ENCODE peak calls at places on chromosomes 13 and 19, in six cellular contexts. One of them, this sample, is unnamed.

GRCh38 chr19:44644391-44645016 is 794 bp downstream of the PVR start:
- DNase-seq in HFFc6: peak
- DNase-seq in heart right ventricle: no peak
- DNase-seq in cardiac muscle cell: peak
- DNase-seq in left lung: no peak
- DNase-seq in activated B cell treated with CpG ODN at 0.5 μM for 24 hours: no peak
- DNase-seq in this sample: no peak

GRCh38 chr13:74077847-74078246 is 56.4 kb downstream of the KLF12 start:
- DNase-seq in activated B cell treated with CpG ODN at 0.5 μM for 24 hours: no peak
- DNase-seq in heart right ventricle: peak
- DNase-seq in left lung: no peak
- DNase-seq in cardiac muscle cell: no peak
- DNase-seq in HFFc6: no peak
- DNase-seq in this sample: no peak

GRCh38 chr13:36445806-36446423 is 13.6 kb downstream of the CCNA1 start:
- DNase-seq in left lung: no peak
- DNase-seq in HFFc6: no peak
- DNase-seq in cardiac muscle cell: no peak
- DNase-seq in activated B cell treated with CpG ODN at 0.5 μM for 24 hours: no peak
- DNase-seq in heart right ventricle: no peak
- DNase-seq in this sample: no peak

GRCh38 chr13:100530645-100531044 is 57.9 kb downstream of the GGACT start:
- DNase-seq in activated B cell treated with CpG ODN at 0.5 μM for 24 hours: no peak
- DNase-seq in heart right ventricle: no peak
- DNase-seq in cardiac muscle cell: no peak
- DNase-seq in left lung: no peak
- DNase-seq in HFFc6: no peak
- DNase-seq in this sample: no peak

GRCh38 chr13:78998736-78999135 is 339.8 kb upstream of the OBI1 start:
- DNase-seq in heart right ventricle: no peak
- DNase-seq in activated B cell treated with CpG ODN at 0.5 μM for 24 hours: no peak
- DNase-seq in left lung: no peak
- DNase-seq in cardiac muscle cell: no peak
- DNase-seq in HFFc6: no peak
- DNase-seq in this sample: no peak

GRCh38 chr19:46192990-46193650 is 36.4 kb upstream of the IGFL1 start:
- DNase-seq in left lung: peak
- DNase-seq in HFFc6: peak
- DNase-seq in cardiac muscle cell: no peak
- DNase-seq in heart right ventricle: no peak
- DNase-seq in activated B cell treated with CpG ODN at 0.5 μM for 24 hours: no peak
- DNase-seq in this sample: peak

GRCh38 chr19:1169921-1170885 is 3.9 kb downstream of the SBNO2 start:
- DNase-seq in heart right ventricle: no peak
- DNase-seq in left lung: no peak
- DNase-seq in cardiac muscle cell: no peak
- DNase-seq in HFFc6: peak
- DNase-seq in activated B cell treated with CpG ODN at 0.5 μM for 24 hours: no peak
- DNase-seq in this sample: no peak

GRCh38 chr13:34926513-34926912 is 15.6 kb upstream of the NBEA start:
- DNase-seq in heart right ventricle: no peak
- DNase-seq in HFFc6: peak
- DNase-seq in cardiac muscle cell: peak
- DNase-seq in activated B cell treated with CpG ODN at 0.5 μM for 24 hours: no peak
- DNase-seq in left lung: no peak
- DNase-seq in this sample: no peak

GRCh38 chr13:21957833-21958232 is 287.0 kb downstream of the FGF9 start:
- DNase-seq in cardiac muscle cell: no peak
- DNase-seq in heart right ventricle: no peak
- DNase-seq in left lung: no peak
- DNase-seq in HFFc6: no peak
- DNase-seq in activated B cell treated with CpG ODN at 0.5 μM for 24 hours: no peak
- DNase-seq in this sample: no peak

GRCh38 chr13:109105899-109106298 is 476.5 kb downstream of the MYO16 start:
- DNase-seq in heart right ventricle: no peak
- DNase-seq in cardiac muscle cell: no peak
- DNase-seq in left lung: no peak
- DNase-seq in HFFc6: no peak
- DNase-seq in activated B cell treated with CpG ODN at 0.5 μM for 24 hours: no peak
- DNase-seq in this sample: no peak

GRCh38 chr19:42879613-42880012 is at the start of gene PSG1:
- DNase-seq in left lung: no peak
- DNase-seq in HFFc6: no peak
- DNase-seq in activated B cell treated with CpG ODN at 0.5 μM for 24 hours: no peak
- DNase-seq in cardiac muscle cell: no peak
- DNase-seq in heart right ventricle: no peak
- DNase-seq in this sample: no peak

GRCh38 chr13:66853559-66853958 is 376.6 kb downstream of the PCDH9 start:
- DNase-seq in heart right ventricle: no peak
- DNase-seq in activated B cell treated with CpG ODN at 0.5 μM for 24 hours: no peak
- DNase-seq in left lung: no peak
- DNase-seq in cardiac muscle cell: no peak
- DNase-seq in HFFc6: no peak
- DNase-seq in this sample: no peak

GRCh38 chr13:27481766-27482165 is 31.4 kb upstream of the MTIF3 start:
- DNase-seq in HFFc6: no peak
- DNase-seq in cardiac muscle cell: peak
- DNase-seq in heart right ventricle: no peak
- DNase-seq in left lung: peak
- DNase-seq in activated B cell treated with CpG ODN at 0.5 μM for 24 hours: no peak
- DNase-seq in this sample: no peak

GRCh38 chr19:46697142-46697960 is 19.6 kb downstream of the PRKD2 start:
- DNase-seq in cardiac muscle cell: peak
- DNase-seq in heart right ventricle: peak
- DNase-seq in HFFc6: no peak
- DNase-seq in activated B cell treated with CpG ODN at 0.5 μM for 24 hours: no peak
- DNase-seq in left lung: peak
- DNase-seq in this sample: no peak

GRCh38 chr19:11418518-11419506 is at the start of gene RGL3:
- DNase-seq in activated B cell treated with CpG ODN at 0.5 μM for 24 hours: peak
- DNase-seq in cardiac muscle cell: peak
- DNase-seq in left lung: peak
- DNase-seq in heart right ventricle: peak
- DNase-seq in HFFc6: no peak
- DNase-seq in this sample: no peak

GRCh38 chr13:42815686-42816085 is 34.3 kb downstream of the FAM216B start:
- DNase-seq in heart right ventricle: no peak
- DNase-seq in left lung: no peak
- DNase-seq in activated B cell treated with CpG ODN at 0.5 μM for 24 hours: no peak
- DNase-seq in HFFc6: no peak
- DNase-seq in cardiac muscle cell: no peak
- DNase-seq in this sample: no peak

GRCh38 chr13:90222758-90223157 is 1124.7 kb upstream of the MIR17HG start:
- DNase-seq in HFFc6: no peak
- DNase-seq in activated B cell treated with CpG ODN at 0.5 μM for 24 hours: no peak
- DNase-seq in left lung: no peak
- DNase-seq in heart right ventricle: no peak
- DNase-seq in cardiac muscle cell: no peak
- DNase-seq in this sample: no peak

GRCh38 chr19:45470147-45471081 is 2.6 kb downstream of the FOSB start:
- DNase-seq in heart right ventricle: no peak
- DNase-seq in cardiac muscle cell: peak
- DNase-seq in HFFc6: peak
- DNase-seq in activated B cell treated with CpG ODN at 0.5 μM for 24 hours: peak
- DNase-seq in left lung: no peak
- DNase-seq in this sample: peak

GRCh38 chr19:1250374-1251232 is 2.2 kb downstream of the MIDN start:
- DNase-seq in activated B cell treated with CpG ODN at 0.5 μM for 24 hours: peak
- DNase-seq in left lung: peak
- DNase-seq in cardiac muscle cell: peak
- DNase-seq in heart right ventricle: peak
- DNase-seq in HFFc6: no peak
- DNase-seq in this sample: no peak

GRCh38 chr13:51605698-51606097 is 21.4 kb downstream of the WDFY2 start:
- DNase-seq in left lung: no peak
- DNase-seq in activated B cell treated with CpG ODN at 0.5 μM for 24 hours: no peak
- DNase-seq in HFFc6: no peak
- DNase-seq in heart right ventricle: no peak
- DNase-seq in cardiac muscle cell: no peak
- DNase-seq in this sample: no peak

GRCh38 chr19:47232422-47233211 is 1.6 kb upstream of the BBC3 start:
- DNase-seq in left lung: no peak
- DNase-seq in heart right ventricle: no peak
- DNase-seq in HFFc6: peak
- DNase-seq in cardiac muscle cell: no peak
- DNase-seq in activated B cell treated with CpG ODN at 0.5 μM for 24 hours: no peak
- DNase-seq in this sample: no peak

GRCh38 chr19:48872884-48873475 is 759 bp downstream of the PPP1R15A start:
- DNase-seq in cardiac muscle cell: peak
- DNase-seq in HFFc6: peak
- DNase-seq in activated B cell treated with CpG ODN at 0.5 μM for 24 hours: peak
- DNase-seq in left lung: peak
- DNase-seq in heart right ventricle: peak
- DNase-seq in this sample: peak
- TF ChIP-seq CTCF in cardiac muscle cell: no peak
- TF ChIP-seq CTCF in HFFc6: peak
- TF ChIP-seq CTCF in activated B cell treated with CpG ODN at 0.5 μM for 24 hours: no peak
- TF ChIP-seq CTCF in left lung: no peak
- TF ChIP-seq CTCF in heart right ventricle: no peak
- TF ChIP-seq CTCF in this sample: no peak

GRCh38 chr13:44050450-44051063 is 170.9 kb downstream of the LACC1 start:
- DNase-seq in left lung: no peak
- DNase-seq in heart right ventricle: peak
- DNase-seq in activated B cell treated with CpG ODN at 0.5 μM for 24 hours: no peak
- DNase-seq in HFFc6: no peak
- DNase-seq in cardiac muscle cell: peak
- DNase-seq in this sample: no peak

GRCh38 chr13:44051405-44051804 is 171.7 kb downstream of the LACC1 start:
- DNase-seq in HFFc6: no peak
- DNase-seq in heart right ventricle: no peak
- DNase-seq in left lung: no peak
- DNase-seq in activated B cell treated with CpG ODN at 0.5 μM for 24 hours: no peak
- DNase-seq in cardiac muscle cell: no peak
- DNase-seq in this sample: no peak

GRCh38 chr13:44046428-44046827 is 166.7 kb downstream of the LACC1 start:
- DNase-seq in activated B cell treated with CpG ODN at 0.5 μM for 24 hours: no peak
- DNase-seq in cardiac muscle cell: no peak
- DNase-seq in heart right ventricle: no peak
- DNase-seq in left lung: no peak
- DNase-seq in HFFc6: no peak
- DNase-seq in this sample: no peak

GRCh38 chr13:44049546-44049945 is 169.8 kb downstream of the LACC1 start:
- DNase-seq in cardiac muscle cell: no peak
- DNase-seq in heart right ventricle: no peak
- DNase-seq in activated B cell treated with CpG ODN at 0.5 μM for 24 hours: no peak
- DNase-seq in HFFc6: no peak
- DNase-seq in left lung: no peak
- DNase-seq in this sample: no peak

DNA sequence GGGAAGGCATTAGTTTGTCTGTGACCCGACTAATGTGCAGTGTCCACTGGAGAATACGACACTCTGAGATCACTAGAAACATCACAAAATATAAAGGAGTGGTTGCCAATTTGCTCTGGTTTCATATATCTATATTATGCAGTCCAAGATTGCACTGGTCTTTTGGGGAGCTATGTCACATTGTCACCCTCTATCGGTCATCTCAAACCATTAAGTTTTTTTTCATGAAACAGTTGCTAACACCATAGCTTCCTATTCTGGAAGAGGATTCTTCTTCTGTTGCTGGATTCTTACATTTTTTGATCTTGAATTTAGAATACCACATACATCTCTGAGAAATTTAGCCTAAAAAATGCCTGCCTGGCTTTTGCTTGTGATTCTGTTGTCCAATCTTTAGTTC is 168.6 kb downstream of the LACC1 start:
- DNase-seq in activated B cell treated with CpG ODN at 0.5 μM for 24 hours: no peak
- DNase-seq in cardiac muscle cell: no peak
- DNase-seq in HFFc6: peak
- DNase-seq in heart right ventricle: no peak
- DNase-seq in left lung: no peak
- DNase-seq in this sample: no peak
- TF ChIP-seq CTCF in activated B cell treated with CpG ODN at 0.5 μM for 24 hours: no peak
- TF ChIP-seq CTCF in cardiac muscle cell: peak
- TF ChIP-seq CTCF in HFFc6: peak
- TF ChIP-seq CTCF in heart right ventricle: no peak
- TF ChIP-seq CTCF in left lung: no peak
- TF ChIP-seq CTCF in this sample: peak

DNA sequence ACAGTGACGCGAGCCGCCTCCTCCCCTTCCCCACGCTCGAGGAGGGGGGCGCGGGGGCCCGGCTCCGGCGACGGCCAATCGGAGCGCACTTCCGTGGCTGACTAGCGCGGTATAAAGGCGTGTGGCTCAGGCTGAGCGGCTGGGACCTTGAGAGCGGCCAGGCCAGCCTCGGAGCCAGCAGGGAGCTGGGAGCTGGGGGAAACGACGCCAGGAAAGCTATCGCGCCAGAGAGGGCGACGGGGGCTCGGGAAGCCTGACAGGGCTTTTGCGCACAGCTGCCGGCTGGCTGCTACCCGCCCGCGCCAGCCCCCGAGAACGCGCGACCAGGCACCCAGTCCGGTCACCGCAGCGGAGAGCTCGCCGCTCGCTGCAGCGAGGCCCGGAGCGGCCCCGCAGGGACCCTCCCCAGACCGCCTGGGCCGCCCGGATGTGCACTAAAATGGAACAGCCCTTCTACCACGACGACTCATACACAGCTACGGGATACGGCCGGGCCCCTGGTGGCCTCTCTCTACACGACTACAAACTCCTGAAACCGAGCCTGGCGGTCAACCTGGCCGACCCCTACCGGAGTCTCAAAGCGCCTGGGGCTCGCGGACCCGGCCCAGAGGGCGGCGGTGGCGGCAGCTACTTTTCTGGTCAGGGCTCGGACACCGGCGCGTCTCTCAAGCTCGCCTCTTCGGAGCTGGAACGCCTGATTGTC is at the start of gene JUNB:
- DNase-seq in activated B cell treated with CpG ODN at 0.5 μM for 24 hours: peak
- DNase-seq in HFFc6: peak
- DNase-seq in cardiac muscle cell: peak
- DNase-seq in left lung: peak
- DNase-seq in heart right ventricle: peak
- DNase-seq in this sample: peak
- TF ChIP-seq CTCF in activated B cell treated with CpG ODN at 0.5 μM for 24 hours: no peak
- TF ChIP-seq CTCF in HFFc6: peak
- TF ChIP-seq CTCF in cardiac muscle cell: no peak
- TF ChIP-seq CTCF in left lung: no peak
- TF ChIP-seq CTCF in heart right ventricle: no peak
- TF ChIP-seq CTCF in this sample: no peak

GRCh38 chr19:16268676-16269319 is 55.8 kb upstream of the KLF2 start:
- DNase-seq in activated B cell treated with CpG ODN at 0.5 μM for 24 hours: no peak
- DNase-seq in HFFc6: no peak
- DNase-seq in cardiac muscle cell: no peak
- DNase-seq in heart right ventricle: no peak
- DNase-seq in left lung: no peak
- DNase-seq in this sample: no peak

GRCh38 chr19:16265205-16265604 is 59.4 kb upstream of the KLF2 start:
- DNase-seq in heart right ventricle: no peak
- DNase-seq in cardiac muscle cell: no peak
- DNase-seq in HFFc6: no peak
- DNase-seq in activated B cell treated with CpG ODN at 0.5 μM for 24 hours: no peak
- DNase-seq in left lung: no peak
- DNase-seq in this sample: no peak

GRCh38 chr19:16263115-16263839 is 61.3 kb upstream of the KLF2 start:
- DNase-seq in left lung: no peak
- DNase-seq in heart right ventricle: no peak
- DNase-seq in cardiac muscle cell: no peak
- DNase-seq in HFFc6: no peak
- DNase-seq in activated B cell treated with CpG ODN at 0.5 μM for 24 hours: peak
- DNase-seq in this sample: no peak

GRCh38 chr19:16265890-16266585 is 58.6 kb upstream of the KLF2 start:
- DNase-seq in HFFc6: no peak
- DNase-seq in cardiac muscle cell: no peak
- DNase-seq in left lung: no peak
- DNase-seq in activated B cell treated with CpG ODN at 0.5 μM for 24 hours: no peak
- DNase-seq in heart right ventricle: no peak
- DNase-seq in this sample: no peak

GRCh38 chr19:16266586-16266942 is 58.1 kb upstream of the KLF2 start:
- DNase-seq in activated B cell treated with CpG ODN at 0.5 μM for 24 hours: no peak
- DNase-seq in HFFc6: no peak
- DNase-seq in left lung: no peak
- DNase-seq in heart right ventricle: no peak
- DNase-seq in cardiac muscle cell: no peak
- DNase-seq in this sample: no peak
- TF ChIP-seq CTCF in activated B cell treated with CpG ODN at 0.5 μM for 24 hours: no peak
- TF ChIP-seq CTCF in HFFc6: no peak
- TF ChIP-seq CTCF in left lung: no peak
- TF ChIP-seq CTCF in heart right ventricle: no peak
- TF ChIP-seq CTCF in cardiac muscle cell: no peak
- TF ChIP-seq CTCF in this sample: no peak